ENCODE peak calls at places on chromosomes 3 and 15, in six cellular contexts. A, U, W, V, B and Z are unnamed samples.

GRCh38 chr3:113088616-113089015 is 97.8 kb downstream of the GTPBP8 start:
- DNase-seq in B (no peak), A (no peak), V (no peak), U (no peak), W (no peak), Z (no peak)

GRCh38 chr3:44511238-44511567 is 33.7 kb upstream of the ZNF445 start:
- DNase-seq in V (no peak), W (peak; percentile 34), A (no peak), U (no peak), B (no peak), Z (peak; percentile 12)

GRCh38 chr15:51082246-51082645 is 12.5 kb downstream of the TNFAIP8L3 start:
- DNase-seq in W (no peak), B (no peak), U (no peak), A (no peak), V (no peak), Z (no peak)

GRCh38 chr15:45126535-45127158 is 3.0 kb downstream of the DUOXA1 start:
- DNase-seq in U (no peak), V (no peak), A (no peak), W (no peak), B (peak; percentile 54), Z (peak; percentile 37)

GRCh38 chr15:74127954-74128784 is 2.2 kb upstream of the ISLR2 start:
- DNase-seq in A (no peak), W (peak; percentile 94), B (no peak), U (peak; percentile 12), V (no peak), Z (no peak)

GRCh38 chr15:56243774-56244236 is at the start of gene RFX7:
- DNase-seq in U (peak; percentile 74), V (peak; percentile 65), B (peak; percentile 90), W (peak; percentile 94), A (peak; percentile 80), Z (peak; percentile 65)

GRCh38 chr3:18501679-18502343 is 76.7 kb upstream of the SATB1 start:
- DNase-seq in V (no peak), U (no peak), A (no peak), B (no peak), W (no peak), Z (no peak)

GRCh38 chr15:92612891-92613290 is 42.7 kb downstream of the FAM174B start:
- DNase-seq in A (no peak), B (no peak), V (no peak), U (no peak), W (no peak), Z (no peak)

GRCh38 chr3:32945136-32945535 is 6.3 kb upstream of the CCR4 start:
- DNase-seq in V (no peak), B (no peak), A (no peak), U (no peak), W (no peak), Z (no peak)

GRCh38 chr3:29718661-29719065 is 437.8 kb downstream of the RBMS3 start:
- DNase-seq in W (no peak), V (no peak), A (no peak), U (no peak), B (no peak), Z (no peak)